ENCODE peak calls at places on chromosomes 12 and 14, in seven cellular contexts. Z is right atrium auricular region, F is neural progenitor cell, W is fibroblast of pulmonary artery, X is tibial nerve, B is DND-41, Y is heart left ventricle. R is an unnamed sample.

GRCh38 chr14:83164016-83164415 is 1630.4 kb upstream of the SEL1L start:
- DNase-seq in X (no peak), B (no peak), F (no peak), Z (no peak), Y (no peak), W (peak; percentile 16), R (peak; percentile 94)

GRCh38 chr14:73744874-73745529 is 30.8 kb upstream of the PNMA1 start:
- DNase-seq in Y (no peak), F (no peak), X (no peak), W (no peak), B (no peak), Z (no peak), R (peak; percentile 90)

GRCh38 chr12:77965790-77966189 is 135.1 kb downstream of the NAV3 start:
- DNase-seq in Z (no peak), F (no peak), Y (no peak), X (no peak), B (no peak), W (no peak), R (no peak)

GRCh38 chr12:104522985-104523719 is 66.4 kb downstream of the CHST11 start:
- DNase-seq in B (no peak), Z (no peak), F (no peak), W (no peak), Y (no peak), X (no peak), R (no peak)

GRCh38 chr12:116244001-116244400 is 33.5 kb downstream of the MED13L start:
- DNase-seq in B (no peak), Y (no peak), X (no peak), Z (no peak), F (no peak), W (peak; percentile 42), R (peak; percentile 64)

GRCh38 chr14:103014466-103015319 is 42.7 kb downstream of the CDC42BPB start:
- DNase-seq in Y (no peak), B (no peak), W (peak; percentile 38), F (peak; percentile 70), X (no peak), Z (no peak), R (peak; percentile 66)

GRCh38 chr12:29741342-29742241 is 42.1 kb downstream of the TMTC1 start:
- DNase-seq in Y (no peak), F (no peak), W (peak; percentile 98), B (no peak), X (no peak), Z (no peak), R (peak; percentile 67)

GRCh38 chr12:87270894-87271293 is 758.3 kb downstream of the C12orf50 start:
- DNase-seq in Y (no peak), W (peak; percentile 55), B (no peak), X (no peak), F (peak; percentile 21), Z (no peak), R (peak; percentile 8)

GRCh38 chr14:28761438-28762289 is 4.9 kb upstream of the FOXG1 start:
- DNase-seq in Z (no peak), Y (no peak), X (no peak), F (peak; percentile 7), B (no peak), W (no peak), R (no peak)

GRCh38 chr14:104044016-104044415 is 41.5 kb upstream of the ASPG start:
- DNase-seq in Y (no peak), Z (no peak), F (no peak), B (no peak), W (no peak), X (no peak), R (no peak)

GRCh38 chr14:24605435-24606190 is 3.9 kb downstream of the GZMH start:
- DNase-seq in W (peak; percentile 3), B (peak; percentile 57), X (peak; percentile 14), Y (peak; percentile 9), F (peak; percentile 53), Z (no peak), R (peak; percentile 46)

GRCh38 chr14:46661728-46662127 is 10.1 kb upstream of the RPL10L start:
- DNase-seq in F (peak; percentile 55), Y (no peak), X (no peak), Z (no peak), B (no peak), W (no peak), R (peak; percentile 3)

GRCh38 chr14:98704441-98704840 is 567.6 kb downstream of the BCL11B start:
- DNase-seq in W (no peak), Y (no peak), F (no peak), Z (no peak), X (no peak), B (peak; percentile 67), R (no peak)

GRCh38 chr12:79725987-79726386 is 35.2 kb upstream of the PAWR start:
- DNase-seq in Y (no peak), B (no peak), F (no peak), X (no peak), W (peak; percentile 56), Z (no peak), R (peak; percentile 90)

GRCh38 chr12:114918535-114919233 is 234.7 kb upstream of the TBX3 start:
- DNase-seq in F (no peak), B (no peak), Z (no peak), W (peak; percentile 35), Y (no peak), X (no peak), R (peak; percentile 4)

GRCh38 chr12:116659771-116660481 is 77.9 kb downstream of the SPRING1 start:
- DNase-seq in X (no peak), F (no peak), W (no peak), B (no peak), Y (no peak), Z (no peak), R (peak; percentile 43)

GRCh38 chr12:95857799-95858198 is 953 bp upstream of the SNRPF start:
- DNase-seq in Y (no peak), B (no peak), X (no peak), Z (no peak), F (peak; percentile 39), W (no peak), R (no peak)
- H3K4me3 ChIP-seq in Y (peak overlapping the region; percentile 91), B (no peak overlapping the region), X (peak overlapping the region; percentile 79), Z (no peak overlapping the region), F (peak overlapping the region; percentile 95), W (no peak overlapping the region), R (no peak overlapping the region)

DNA sequence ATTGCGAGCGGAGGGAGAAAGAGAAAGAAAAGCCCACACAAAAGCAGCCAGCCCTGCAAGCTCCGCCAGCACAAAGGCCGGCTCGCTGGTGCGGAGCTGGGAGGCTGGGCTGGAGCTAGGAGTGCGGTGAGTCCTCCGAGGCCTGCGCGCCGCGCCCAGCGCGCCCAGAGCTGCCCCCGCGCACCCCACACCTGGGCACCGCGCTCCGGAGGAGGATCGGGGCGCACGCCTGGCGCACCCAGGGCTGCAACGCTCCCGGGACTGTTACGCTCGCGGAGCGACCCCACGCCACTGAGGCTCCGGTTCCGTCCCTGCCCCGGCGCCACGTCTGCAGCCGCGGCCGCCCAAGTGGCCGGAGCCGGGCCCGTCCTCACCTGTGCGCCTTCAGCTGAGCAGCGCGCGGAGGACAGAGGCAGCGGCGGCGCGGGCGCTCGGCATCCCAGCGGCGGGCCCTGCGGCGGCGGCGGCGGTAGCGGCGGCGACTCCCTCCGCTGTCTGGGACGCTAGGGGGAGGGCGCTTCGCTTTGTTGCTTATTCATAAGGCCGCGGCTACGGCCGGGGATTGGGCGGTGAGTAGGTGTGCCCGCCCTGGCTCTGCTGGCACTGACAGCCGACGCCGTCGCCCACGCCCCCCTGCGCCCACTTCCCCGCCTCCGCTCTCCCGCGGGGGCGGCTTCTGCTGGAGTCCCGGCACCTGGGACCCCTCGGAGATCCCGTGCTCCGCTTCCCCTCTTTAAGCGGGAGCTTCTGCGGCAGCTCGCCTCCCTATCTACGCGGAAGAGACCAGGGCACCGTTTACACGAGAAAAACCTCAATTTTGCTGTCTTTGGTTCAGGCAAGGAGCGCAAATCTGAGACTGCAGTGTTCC is at the start of gene ARMH4:
- DNase-seq in Y (peak; percentile 84), X (peak; percentile 70), F (peak; percentile 97), Z (peak; percentile 81), B (peak; percentile 87), W (peak; percentile 74), R (peak; percentile 86)
- TF ChIP-seq CTCF in Y (no peak), X (no peak), F (peak; percentile 18), Z (peak; percentile 24), B (no peak), W (no peak), R (no peak)

DNA sequence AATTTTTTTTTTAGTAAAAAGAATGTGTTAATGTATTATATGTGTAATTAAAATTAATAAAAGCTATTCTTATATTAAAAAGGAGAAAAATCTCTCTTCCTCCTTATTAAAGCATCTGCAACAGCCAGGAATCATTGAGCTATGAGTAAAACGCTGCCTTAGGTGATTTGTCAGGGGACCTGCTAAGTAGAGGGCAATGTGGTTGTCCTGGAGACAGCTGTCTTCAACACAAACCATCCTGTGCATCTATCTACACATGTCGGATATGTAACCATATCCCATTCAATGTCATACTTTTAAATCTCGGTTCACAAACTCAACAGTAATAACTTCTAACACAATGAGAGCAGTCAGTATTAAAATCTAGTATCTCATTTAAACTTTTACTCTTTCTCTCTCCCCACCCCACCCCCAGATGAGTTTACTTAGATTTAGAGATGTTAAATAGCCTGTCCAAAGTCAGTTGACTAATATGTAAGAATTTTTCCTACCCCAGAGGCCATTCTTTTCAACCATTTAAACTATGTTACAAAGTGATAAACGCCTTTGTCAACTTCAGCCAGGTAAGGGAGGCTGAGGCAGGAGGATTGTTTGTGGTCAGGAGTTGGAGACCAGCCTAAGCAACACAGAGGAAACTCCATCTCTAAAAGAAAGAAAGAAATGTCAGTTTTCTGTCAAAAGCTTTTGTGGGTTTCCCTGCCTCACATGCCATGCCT is 413.8 kb upstream of the CCDC196 start:
- DNase-seq in B (no peak), Z (no peak), F (no peak), Y (no peak), W (no peak), X (no peak), R (no peak)
- H3K4me3 ChIP-seq in B (no peak overlapping the region), Z (no peak overlapping the region), F (no peak overlapping the region), Y (no peak overlapping the region), W (no peak overlapping the region), X (no peak overlapping the region), R (no peak overlapping the region)

GRCh38 chr14:93520053-93520607 is 89.4 kb downstream of the UNC79 start:
- DNase-seq in Y (no peak), X (no peak), Z (no peak), B (no peak), F (no peak), W (no peak), R (no peak)
- TF ChIP-seq CTCF in Y (no peak), X (no peak), Z (no peak), B (no peak), F (no peak), W (no peak), R (no peak)

GRCh38 chr12:2619136-2619535 is 175.6 kb upstream of the FKBP4 start:
- DNase-seq in B (no peak), F (no peak), W (no peak), X (no peak), Y (no peak), Z (no peak), R (no peak)
- H3K4me3 ChIP-seq in B (no peak overlapping the region), F (no peak overlapping the region), W (no peak overlapping the region), X (no peak overlapping the region), Y (no peak overlapping the region), Z (no peak overlapping the region), R (no peak overlapping the region)

GRCh38 chr12:67269632-67270578 is 747 bp downstream of the CAND1 start:
- DNase-seq in Y (peak; percentile 42), Z (no peak), B (peak; percentile 60), X (peak; percentile 22), F (peak; percentile 84), W (no peak), R (peak; percentile 39)
- TF ChIP-seq CTCF in Y (no peak), Z (no peak), B (peak; percentile 20), X (no peak), F (no peak), W (no peak), R (no peak)

GRCh38 chr12:10215451-10215850 is 2.8 kb downstream of the GABARAPL1 start:
- DNase-seq in B (no peak), F (no peak), Y (no peak), Z (no peak), X (no peak), W (no peak), R (no peak)
- H3K4me3 ChIP-seq in B (no peak overlapping the region), F (no peak overlapping the region), Y (peak overlapping the region; percentile 88), Z (peak overlapping the region; percentile 98), X (peak overlapping the region; percentile 95), W (peak overlapping the region; percentile 99), R (no peak overlapping the region)